ENCODE peak calls at places on chromosome 3, in eight cellular contexts. S is fibroblast of pulmonary artery, W is RWPE2, Q is cardiac fibroblast, L is body of pancreas, P is tibial nerve, M is GM12864, E is WERI-Rb-1. Z is an unnamed sample.

GRCh38 chr3:193883551-193883950 is 252.4 kb upstream of the HES1 start:
- DNase-seq in W (no peak), L (no peak), S (peak; percentile 28), P (no peak), E (no peak), Q (peak; percentile 26), M (no peak), Z (no peak)

GRCh38 chr3:15667484-15667883 is 65.9 kb downstream of the BTD start:
- DNase-seq in L (no peak), E (no peak), Q (no peak), S (no peak), W (no peak), M (no peak), P (no peak), Z (no peak)

GRCh38 chr3:183819831-183820230 is 5.5 kb downstream of the MAP6D1 start:
- DNase-seq in P (no peak), M (no peak), S (no peak), Q (no peak), L (no peak), E (no peak), W (no peak), Z (no peak)

GRCh38 chr3:25033407-25034029 is 394.5 kb upstream of the RARB start:
- DNase-seq in P (peak; percentile 13), Q (peak; percentile 7), M (peak; percentile 31), L (peak; percentile 65), S (peak; percentile 18), E (peak; percentile 74), W (no peak), Z (no peak)

GRCh38 chr3:37591130-37591865 is 270.4 kb upstream of the CTDSPL start:
- DNase-seq in W (no peak), M (no peak), Q (peak; percentile 19), S (no peak), P (no peak), L (no peak), E (no peak), Z (no peak)

GRCh38 chr3:159356606-159357005 is 554.8 kb downstream of the MFSD1 start:
- DNase-seq in M (no peak), L (no peak), S (no peak), W (no peak), E (no peak), P (no peak), Q (no peak), Z (no peak)

GRCh38 chr3:16332904-16333426 is 68.0 kb downstream of the OXNAD1 start:
- DNase-seq in E (no peak), S (peak; percentile 56), L (no peak), P (no peak), M (no peak), Q (peak; percentile 66), W (no peak), Z (no peak)

GRCh38 chr3:152197451-152197850 is 71.3 kb upstream of the MBNL1 start:
- DNase-seq in E (no peak), W (no peak), Q (no peak), S (no peak), L (no peak), P (no peak), M (no peak), Z (no peak)

GRCh38 chr3:71975573-71975972 is 190.6 kb upstream of the PROK2 start:
- DNase-seq in E (no peak), Q (no peak), P (no peak), S (no peak), L (no peak), M (no peak), W (no peak), Z (no peak)

GRCh38 chr3:71977525-71977924 is 192.6 kb upstream of the PROK2 start:
- DNase-seq in W (no peak), P (no peak), Q (no peak), L (no peak), M (no peak), S (no peak), E (no peak), Z (no peak)

GRCh38 chr3:71979155-71979554 is 194.2 kb upstream of the PROK2 start:
- DNase-seq in E (no peak), P (no peak), L (no peak), W (no peak), S (no peak), M (no peak), Q (no peak), Z (no peak)

GRCh38 chr3:71973337-71974030 is 188.5 kb upstream of the PROK2 start:
- DNase-seq in W (no peak), P (no peak), M (no peak), E (peak; percentile 70), L (peak; percentile 34), S (no peak), Q (no peak), Z (no peak)

GRCh38 chr3:71978150-71978721 is 193.3 kb upstream of the PROK2 start:
- DNase-seq in E (no peak), S (no peak), P (no peak), M (peak; percentile 66), Q (no peak), W (no peak), L (no peak), Z (no peak)
- TF ChIP-seq CTCF in E (no peak), S (no peak), P (no peak), M (no peak), Q (no peak), W (no peak), L (no peak), Z (no peak)

GRCh38 chr3:86230765-86231164 is 760.2 kb downstream of the VGLL3 start:
- DNase-seq in L (no peak), M (no peak), S (no peak), P (no peak), W (no peak), Q (no peak), E (no peak), Z (no peak)

GRCh38 chr3:86229775-86230094 is 761.2 kb downstream of the VGLL3 start:
- DNase-seq in P (no peak), M (no peak), E (no peak), W (no peak), Q (no peak), S (no peak), L (no peak), Z (no peak)

GRCh38 chr3:86225461-86225860 is 765.5 kb downstream of the VGLL3 start:
- DNase-seq in M (no peak), S (no peak), P (no peak), L (no peak), W (no peak), E (no peak), Q (no peak), Z (no peak)

GRCh38 chr3:86228106-86228505 is 762.8 kb downstream of the VGLL3 start:
- DNase-seq in E (no peak), Q (no peak), L (no peak), M (no peak), S (no peak), P (no peak), W (no peak), Z (no peak)

DNA sequence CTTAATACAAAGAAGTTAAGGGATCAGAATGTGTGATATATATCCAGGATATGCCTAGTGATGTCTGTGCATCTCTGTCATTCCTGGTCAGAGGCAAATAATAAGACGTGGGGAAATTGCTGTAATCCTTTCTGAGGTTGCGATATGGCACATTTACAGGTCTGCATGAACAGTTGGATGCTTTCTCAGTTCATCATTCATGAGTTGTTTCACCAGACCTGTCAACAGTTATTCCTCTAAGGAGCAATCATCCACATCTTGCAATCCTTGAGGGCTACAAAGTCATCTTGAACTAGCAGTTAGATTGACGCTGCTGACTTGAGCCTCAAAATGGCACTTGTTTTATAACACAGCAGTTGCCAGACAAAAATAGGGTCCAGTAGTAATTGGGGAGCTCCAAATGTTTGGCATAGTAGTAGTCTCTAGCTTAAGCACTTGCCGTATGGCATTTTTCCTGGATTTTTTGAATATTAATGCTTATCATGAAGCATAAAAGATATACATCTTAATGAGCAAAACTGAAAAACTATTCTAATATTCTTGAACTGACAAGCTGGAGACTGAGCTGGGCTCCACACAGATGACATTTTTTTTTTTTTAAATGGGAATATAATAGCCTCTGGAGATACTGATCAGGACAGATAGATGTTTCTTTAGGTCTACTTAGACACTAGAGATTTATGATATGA is 761.7 kb downstream of the VGLL3 start:
- DNase-seq in Q (no peak), S (no peak), M (no peak), L (no peak), E (no peak), P (no peak), W (no peak), Z (no peak)
- H3K4me3 ChIP-seq in Q (no peak overlapping the region), S (no peak overlapping the region), M (no peak overlapping the region), L (no peak overlapping the region), E (no peak overlapping the region), P (no peak overlapping the region), W (no peak overlapping the region), Z (no peak overlapping the region)

GRCh38 chr3:30747771-30748281 is 141.4 kb downstream of the TGFBR2 start:
- DNase-seq in Q (peak; percentile 61), L (no peak), P (no peak), W (no peak), S (peak; percentile 57), M (no peak), E (no peak), Z (peak; percentile 16)

GRCh38 chr3:30749230-30749629 is 142.8 kb downstream of the TGFBR2 start:
- DNase-seq in P (no peak), L (no peak), M (no peak), W (no peak), S (no peak), E (no peak), Q (no peak), Z (no peak)

GRCh38 chr3:30752961-30753360 is 141.5 kb downstream of the GADL1 start:
- DNase-seq in S (peak; percentile 75), E (no peak), W (no peak), P (no peak), Q (peak; percentile 66), L (peak; percentile 36), M (no peak), Z (peak; percentile 15)

GRCh38 chr3:30750967-30751366 is 143.5 kb downstream of the GADL1 start:
- DNase-seq in E (no peak), L (peak; percentile 28), Q (no peak), P (no peak), W (no peak), M (no peak), S (no peak), Z (no peak)

DNA sequence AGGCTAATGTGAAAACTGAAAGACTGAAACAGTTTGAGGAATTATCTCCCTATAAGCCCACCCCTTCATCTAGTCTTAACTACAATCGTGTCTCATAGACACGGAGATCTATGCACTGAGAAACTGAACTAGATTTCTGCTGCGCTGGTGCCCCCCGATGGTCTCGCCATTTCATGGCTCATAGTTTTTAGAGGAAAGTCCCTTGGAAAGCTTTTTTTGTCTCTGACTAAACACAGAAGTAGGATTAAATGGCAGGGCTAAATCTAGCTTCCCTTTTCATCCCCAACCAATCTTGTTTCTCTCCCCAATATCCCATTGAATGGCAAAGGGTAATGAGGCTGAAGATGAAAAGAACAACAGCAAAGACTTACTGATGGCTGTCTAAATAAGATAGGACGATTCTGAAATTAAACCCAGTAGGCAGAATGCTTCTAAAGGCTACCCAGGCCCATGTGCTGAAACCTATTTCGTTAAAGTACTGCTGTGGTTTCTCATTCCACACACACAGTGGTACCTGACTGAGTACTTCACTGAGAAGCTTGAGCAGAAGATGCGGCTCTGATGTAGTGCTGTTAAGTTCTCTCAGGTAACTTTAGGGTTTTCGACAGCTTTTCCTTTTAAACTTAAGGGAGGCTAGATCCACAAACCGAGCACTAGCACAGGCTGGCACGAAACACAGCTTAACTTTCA is 142.7 kb downstream of the GADL1 start:
- DNase-seq in P (no peak), M (no peak), S (peak; percentile 67), L (peak; percentile 47), Q (peak; percentile 61), E (peak; percentile 54), W (no peak), Z (peak; percentile 27)
- TF ChIP-seq CTCF in P (peak; percentile 36), M (no peak), S (peak; percentile 54), L (peak; percentile 32), Q (peak; percentile 46), E (peak; percentile 38), W (peak; percentile 44), Z (peak; percentile 57)

DNA sequence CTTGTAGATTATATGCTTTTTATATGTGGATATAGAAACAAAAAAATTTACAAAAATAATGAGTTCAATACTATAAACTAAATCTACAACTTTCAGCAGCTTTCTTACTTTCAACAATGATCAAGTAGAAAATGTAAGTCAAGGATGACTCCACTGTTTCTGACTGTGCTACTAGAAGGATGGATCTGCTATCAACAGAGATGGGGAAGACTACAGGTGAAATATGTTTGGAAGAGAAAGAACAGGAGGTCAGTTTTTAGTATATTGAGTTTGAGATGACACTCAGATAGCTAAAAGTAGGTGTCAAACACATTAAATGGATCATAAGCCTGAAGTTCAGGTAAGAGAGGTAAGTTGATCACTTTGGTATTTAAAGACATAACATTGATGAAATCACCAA is 107.5 kb downstream of the TBC1D5 start:
- DNase-seq in S (no peak), E (no peak), M (no peak), L (no peak), P (no peak), W (no peak), Q (no peak), Z (no peak)
- H3K4me3 ChIP-seq in S (no peak overlapping the region), E (no peak overlapping the region), M (no peak overlapping the region), L (no peak overlapping the region), P (no peak overlapping the region), W (no peak overlapping the region), Q (no peak overlapping the region), Z (no peak overlapping the region)

Z was measured in astrocyte of the cerebellum.